ENCODE peak calls at places on chromosomes 11 and 22, in nine cellular contexts. K is mucosa of descending colon; N is HCT116; C is A549; L is lung; R is HepG2; P is K562; E is CD8-positive, alpha-beta memory T cell; J is iPS DF 6.9. X is an unnamed sample. For H3K4me1, the result is how much of the 10 kb centered on the place peaks cover.

GRCh38 chr11:70740475-70740825 is 342.1 kb downstream of the CTTN start:
- DNase-seq in K (no peak), E (no peak), J (no peak), N (no peak), L (no peak), R (no peak), P (no peak), C (no peak), X (no peak)

GRCh38 chr11:10488581-10489443 is 33.7 kb downstream of the AMPD3 start:
- DNase-seq in J (no peak), P (no peak), N (no peak), L (no peak), E (peak), K (peak), C (no peak), R (no peak), X (no peak)

GRCh38 chr22:39528681-39529486 is 3.7 kb downstream of the RPS19BP1 start:
- DNase-seq in K (peak), P (peak), L (peak), J (no peak), N (peak), E (peak), C (peak), R (peak), X (peak)

GRCh38 chr11:131638889-131639288 is 268.5 kb downstream of the NTM start:
- DNase-seq in L (no peak), N (no peak), K (no peak), J (no peak), C (no peak), E (no peak), R (no peak), P (no peak), X (no peak)

GRCh38 chr22:48424201-48424627 is 1403.5 kb downstream of the BRD1 start:
- DNase-seq in K (no peak), C (no peak), N (no peak), R (no peak), P (no peak), L (no peak), J (no peak), E (no peak), X (no peak)

GRCh38 chr11:28257761-28258160 is 149.6 kb downstream of the METTL15 start:
- DNase-seq in E (no peak), K (no peak), J (no peak), P (no peak), C (no peak), N (no peak), L (no peak), R (no peak), X (no peak)

GRCh38 chr11:47433991-47434786 is 8.0 kb upstream of the PSMC3 start:
- DNase-seq in C (no peak), P (no peak), J (no peak), R (no peak), K (no peak), E (no peak), N (no peak), L (no peak), X (no peak)

GRCh38 chr11:119340335-119341221 is at the start of gene C1QTNF5:
- DNase-seq in E (no peak), J (no peak), R (no peak), P (no peak), L (peak), C (no peak), K (peak), N (no peak), X (no peak)

GRCh38 chr11:19800714-19801519 is 88.3 kb downstream of the NAV2 start:
- DNase-seq in N (no peak), R (no peak), E (no peak), L (no peak), P (no peak), J (no peak), C (no peak), K (no peak), X (no peak)

GRCh38 chr11:10628506-10629236 is 60.2 kb upstream of the LYVE1 start:
- DNase-seq in P (no peak), C (no peak), R (no peak), L (no peak), E (no peak), J (no peak), N (no peak), K (no peak), X (no peak)

GRCh38 chr11:60942970-60943565 is 8.9 kb downstream of the SLC15A3 start:
- DNase-seq in E (no peak), C (no peak), L (peak), P (no peak), R (no peak), J (no peak), K (no peak), N (no peak), X (no peak)

GRCh38 chr22:29603358-29604191 is at the start of gene NF2:
- DNase-seq in N (peak), C (peak), P (peak), L (peak), E (peak), J (peak), K (peak), R (peak), X (peak)

GRCh38 chr11:131893988-131894387 is 523.6 kb downstream of the NTM start:
- DNase-seq in P (no peak), L (no peak), J (no peak), K (no peak), R (no peak), C (no peak), E (no peak), N (no peak), X (no peak)

GRCh38 chr11:107592813-107593212 is 1.9 kb downstream of the ELMOD1 start:
- DNase-seq in L (no peak), R (no peak), N (no peak), C (no peak), K (no peak), E (no peak), P (no peak), J (no peak), X (peak)

GRCh38 chr22:42621505-42622002 is 6.9 kb upstream of the POLDIP3 start:
- DNase-seq in C (peak), N (peak), P (peak), L (peak), R (peak), J (peak), K (peak), E (peak), X (peak)

GRCh38 chr11:115279831-115280761 is 224.1 kb downstream of the CADM1 start:
- DNase-seq in E (no peak), R (peak), P (no peak), K (no peak), J (no peak), C (no peak), L (no peak), N (no peak), X (no peak)

GRCh38 chr11:65500262-65501004 is 1.6 kb downstream of the MALAT1 start:
- DNase-seq in R (no peak), C (peak), K (peak), L (no peak), P (peak), N (no peak), J (no peak), E (peak), X (peak)

GRCh38 chr11:2150206-2150847 is 10.7 kb downstream of the INS start:
- DNase-seq in E (no peak), N (peak), K (no peak), J (no peak), P (no peak), C (peak), R (peak), L (no peak), X (peak)

GRCh38 chr11:8786933-8787332 is 104.3 kb downstream of the RPL27A start:
- DNase-seq in L (no peak), N (no peak), K (no peak), C (no peak), P (no peak), E (no peak), R (no peak), J (no peak), X (no peak)

GRCh38 chr11:104649002-104649401 is 249.3 kb downstream of the CASP12 start:
- DNase-seq in L (no peak), K (no peak), R (no peak), P (no peak), C (no peak), J (no peak), E (no peak), N (no peak), X (no peak)

GRCh38 chr11:62889126-62889483 is 8.4 kb downstream of the SLC3A2 start:
- DNase-seq in E (no peak), C (no peak), R (no peak), L (no peak), P (no peak), J (no peak), K (no peak), N (no peak), X (no peak)

GRCh38 chr11:14644396-14645246 is 1.0 kb downstream of the PDE3B start:
- DNase-seq in P (peak), E (peak), R (peak), C (peak), L (no peak), N (peak), J (peak), K (peak), X (no peak)

GRCh38 chr11:77508031-77508430 is 34.1 kb upstream of the PAK1 start:
- DNase-seq in E (no peak), J (no peak), P (no peak), N (no peak), K (no peak), C (no peak), R (no peak), L (no peak), X (no peak)

GRCh38 chr22:35367331-35367886 is 13.5 kb upstream of the HMOX1 start:
- DNase-seq in J (no peak), L (no peak), P (no peak), N (no peak), K (no peak), E (no peak), C (no peak), R (no peak), X (peak)

GRCh38 chr11:71927813-71928738 is at the start of gene XNDC1N:
- DNase-seq in E (peak), K (peak), J (peak), N (peak), P (peak), C (peak), R (peak), L (peak), X (peak)

GRCh38 chr11:11798586-11799438 is 43.0 kb upstream of the USP47 start:
- DNase-seq in L (peak), N (peak), J (no peak), P (peak), R (peak), C (peak), K (peak), E (peak), X (peak)

GRCh38 chr11:64789331-64790204 is 11.2 kb upstream of the SF1 start:
- DNase-seq in R (no peak), N (no peak), J (no peak), K (peak), E (no peak), C (no peak), P (no peak), L (no peak), X (no peak)

GRCh38 chr22:19877626-19878339 is 23.1 kb upstream of the GNB1L start:
- DNase-seq in C (no peak), L (no peak), E (no peak), R (no peak), K (peak), N (no peak), P (no peak), J (no peak), X (no peak)

GRCh38 chr11:44559207-44559943 is 6.1 kb upstream of the CD82 start:
- DNase-seq in P (no peak), R (no peak), K (no peak), L (no peak), C (no peak), N (no peak), J (peak), E (no peak), X (peak)

GRCh38 chr11:41622707-41623359 is 163.4 kb upstream of the LRRC4C start:
- DNase-seq in K (no peak), J (no peak), R (no peak), N (no peak), P (no peak), L (no peak), E (no peak), C (no peak), X (no peak)

GRCh38 chr11:114293201-114293711 is 2.9 kb upstream of the NNMT start:
- DNase-seq in J (no peak), E (no peak), L (no peak), P (no peak), N (no peak), K (no peak), R (no peak), C (no peak), X (no peak)

GRCh38 chr11:118353084-118353710 is 6.2 kb upstream of the UBE4A start:
- DNase-seq in C (no peak), L (no peak), E (peak), N (no peak), J (no peak), K (no peak), R (no peak), P (peak), X (peak)

GRCh38 chr11:121461843-121462242 is 9.1 kb upstream of the SORL1-AS1 start:
- DNase-seq in E (no peak), C (no peak), P (no peak), N (no peak), R (no peak), J (no peak), K (no peak), L (no peak), X (no peak)

GRCh38 chr11:121460941-121461514 is 8.3 kb upstream of the SORL1-AS1 start:
- DNase-seq in K (no peak), P (no peak), R (peak), C (no peak), J (no peak), N (no peak), L (no peak), E (no peak), X (no peak)

GRCh38 chr11:121456816-121457431 is 4.2 kb upstream of the SORL1-AS1 start:
- DNase-seq in C (no peak), P (no peak), J (no peak), L (no peak), N (no peak), E (no peak), K (no peak), R (no peak), X (no peak)

GRCh38 chr11:121459413-121460041 is 6.8 kb upstream of the SORL1-AS1 start:
- DNase-seq in E (peak), N (no peak), J (no peak), C (no peak), L (no peak), R (peak), P (no peak), K (no peak), X (no peak)

DNA sequence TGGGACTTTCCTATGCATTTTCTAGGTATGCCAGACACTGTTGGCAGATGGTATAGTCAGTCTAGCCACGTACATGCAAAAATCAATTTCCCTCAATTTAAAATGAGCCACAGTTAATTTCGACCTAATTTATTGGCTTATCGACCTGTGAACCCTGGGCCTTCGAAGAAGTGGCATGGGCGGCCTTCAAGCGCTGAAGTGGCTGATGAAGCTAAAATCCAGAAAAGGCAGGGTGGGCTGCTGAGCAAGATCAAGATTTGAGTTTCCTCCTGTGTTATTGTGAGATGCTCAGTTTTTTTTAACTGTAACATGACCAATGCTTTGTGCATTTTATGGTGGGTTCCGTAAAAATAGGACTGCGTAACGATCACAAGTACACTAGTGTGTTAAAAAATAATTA is 5.8 kb upstream of the SORL1-AS1 start:
- DNase-seq in J (no peak), P (no peak), E (no peak), K (no peak), N (no peak), L (no peak), C (no peak), R (no peak), X (no peak)
- H3K4me1 ChIP-seq in J (under half), P (under half), E (half or more), K (under half), N (under half), L (under half), C (under half), R (half or more), X (half or more)

GRCh38 chr22:32926600-32926999 is 125.1 kb downstream of the TIMP3 start:
- DNase-seq in R (peak), J (peak), E (no peak), L (no peak), P (peak), C (peak), K (no peak), N (peak), X (peak)

GRCh38 chr22:32932176-32932575 is 126.0 kb downstream of the SYN3 start:
- DNase-seq in C (no peak), E (no peak), R (peak), P (no peak), J (no peak), K (no peak), L (no peak), N (no peak), X (no peak)
- H3K4me1 ChIP-seq in C (under half), E (under half), R (under half), P (under half), J (under half), K (under half), L (under half), N (under half), X (under half)

GRCh38 chr11:128297111-128297651 is 290.2 kb downstream of the ETS1 start:
- DNase-seq in C (no peak), R (no peak), N (no peak), E (no peak), K (no peak), P (no peak), L (no peak), J (no peak), X (no peak)
- H3K4me1 ChIP-seq in C (under half), R (under half), N (under half), E (half or more), K (under half), P (under half), L (under half), J (under half), X (under half)

DNA sequence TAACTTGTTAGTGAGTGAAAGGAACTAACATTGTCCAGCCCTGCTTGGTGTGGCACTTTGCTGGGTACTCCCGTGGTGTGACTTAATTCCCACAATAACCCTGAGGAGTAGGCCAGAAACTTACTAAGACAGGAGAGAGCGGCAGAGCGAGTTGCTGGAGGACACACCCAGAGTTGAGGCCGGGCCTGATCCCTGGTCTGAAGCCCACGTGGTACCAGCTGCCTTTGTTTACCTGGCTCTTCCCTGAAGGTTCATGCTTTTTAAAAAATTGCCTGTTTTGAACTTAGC is 594 bp downstream of the MPST start:
- DNase-seq in N (peak), P (peak), L (no peak), K (peak), J (no peak), E (no peak), C (peak), R (no peak), X (no peak)
- H3K4me1 ChIP-seq in N (under half), P (under half), L (under half), K (half or more), J (under half), E (under half), C (half or more), R (half or more), X (under half)

DNA sequence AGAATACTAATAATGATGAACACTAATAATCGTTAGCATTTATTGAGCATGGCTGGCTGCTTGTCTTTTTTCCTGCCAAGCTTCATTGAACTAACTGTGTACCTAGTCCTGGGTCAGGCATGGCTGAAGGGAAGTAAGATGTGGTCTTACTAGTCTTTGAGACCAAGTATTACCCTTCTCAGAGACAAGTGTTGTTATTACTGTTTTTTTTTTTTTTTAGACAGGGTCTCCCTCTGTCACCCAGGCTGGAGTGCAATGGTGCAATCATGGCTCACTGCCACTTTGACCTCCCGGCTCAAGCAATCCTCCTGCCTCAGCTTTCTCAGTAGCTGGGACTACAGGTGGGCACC is 4.6 kb downstream of the ST14 start:
- DNase-seq in K (no peak), C (no peak), L (no peak), J (no peak), R (no peak), P (no peak), N (no peak), E (no peak), X (no peak)
- H3K4me1 ChIP-seq in K (half or more), C (under half), L (under half), J (under half), R (under half), P (under half), N (half or more), E (under half), X (under half)